ENCODE peak calls at places on chromosomes 12 and 14, in four cellular contexts. O is foreskin keratinocyte, N is IMR-90, Q is Panc1. Z is an unnamed sample.

GRCh38 chr12:51863921-51864700 is 15.6 kb upstream of the FIGNL2 start:
- DNase-seq in N (no peak), O (no peak), Q (no peak), Z (no peak)

GRCh38 chr12:1747609-1748008 is 56.7 kb downstream of the ADIPOR2 start:
- DNase-seq in Q (no peak), N (no peak), O (no peak), Z (no peak)

GRCh38 chr14:36105401-36105800 is 71.1 kb downstream of the PTCSC3 start:
- DNase-seq in Q (no peak), O (peak), N (no peak), Z (no peak)

GRCh38 chr12:2501464-2502181 is 293.1 kb upstream of the FKBP4 start:
- DNase-seq in N (no peak), Q (no peak), O (no peak), Z (no peak)

GRCh38 chr12:98973395-98973794 is 328.3 kb downstream of the APAF1 start:
- DNase-seq in O (peak), N (no peak), Q (no peak), Z (no peak)

GRCh38 chr12:56878010-56878339 is 56.2 kb downstream of the SDR9C7 start:
- DNase-seq in O (no peak), N (no peak), Q (no peak), Z (no peak)

GRCh38 chr14:77187649-77188012 is 6.0 kb downstream of the TMEM63C start:
- DNase-seq in O (no peak), Q (no peak), N (no peak), Z (no peak)

GRCh38 chr14:23362200-23362599 is 2.8 kb downstream of the EFS start:
- DNase-seq in O (no peak), Q (no peak), N (peak), Z (no peak)

GRCh38 chr12:121610239-121611149 is 15.8 kb upstream of the ORAI1 start:
- DNase-seq in O (no peak), Q (no peak), N (peak), Z (no peak)

GRCh38 chr12:109098142-109098652 is 800 bp downstream of the UNG start:
- DNase-seq in O (no peak), Q (no peak), N (peak), Z (peak)

GRCh38 chr12:24948452-24948815 is 467 bp downstream of the BCAT1 start:
- DNase-seq in Q (no peak), O (no peak), N (peak), Z (no peak)

GRCh38 chr12:92912052-92912451 is 17.0 kb downstream of the EEA1 start:
- DNase-seq in O (peak), Q (no peak), N (peak), Z (no peak)

GRCh38 chr14:50049703-50050102 is 66.7 kb downstream of the VCPKMT start:
- DNase-seq in Q (no peak), O (no peak), N (no peak), Z (no peak)

GRCh38 chr12:25985296-25985992 is 27.0 kb downstream of the RASSF8 start:
- DNase-seq in N (no peak), Q (no peak), O (no peak), Z (no peak)

GRCh38 chr14:102424923-102425322 is 62.2 kb downstream of the TECPR2 start:
- DNase-seq in N (no peak), O (no peak), Q (no peak), Z (no peak)

GRCh38 chr14:61296151-61296550 is 15.0 kb upstream of the TMEM30B start:
- DNase-seq in Q (no peak), O (no peak), N (no peak), Z (no peak)

GRCh38 chr12:93097417-93097816 is 168.3 kb upstream of the EEA1 start:
- DNase-seq in O (no peak), N (no peak), Q (no peak), Z (no peak)

GRCh38 chr12:55724226-55724939 is 4.2 kb downstream of the RDH5 start:
- DNase-seq in Q (no peak), O (no peak), N (peak), Z (peak)

GRCh38 chr12:5200276-5201087 is 156.8 kb downstream of the KCNA5 start:
- DNase-seq in Q (peak), O (no peak), N (peak), Z (no peak)

GRCh38 chr14:99035712-99036593 is 236.0 kb downstream of the BCL11B start:
- DNase-seq in O (peak), N (peak), Q (no peak), Z (peak)

GRCh38 chr12:50440288-50440687 is 39.6 kb downstream of the LARP4 start:
- DNase-seq in Q (no peak), O (no peak), N (no peak), Z (no peak)

GRCh38 chr12:47189753-47190152 is 110.0 kb upstream of the AMIGO2 start:
- DNase-seq in N (no peak), Q (no peak), O (no peak), Z (peak)

GRCh38 chr14:65239143-65239672 is 136.9 kb upstream of the MAX start:
- DNase-seq in N (peak), O (no peak), Q (no peak), Z (no peak)

GRCh38 chr14:50619569-50620141 is 48.5 kb downstream of the SAV1 start:
- DNase-seq in N (peak), Q (peak), O (no peak), Z (no peak)

GRCh38 chr14:68444449-68445168 is 348.3 kb downstream of the ZFP36L1 start:
- DNase-seq in Q (no peak), O (no peak), N (peak), Z (no peak)

GRCh38 chr14:26992403-26993115 is 394.7 kb upstream of the NOVA1 start:
- DNase-seq in Q (no peak), O (no peak), N (no peak), Z (no peak)

GRCh38 chr14:88904864-88905263 is 80.4 kb downstream of the TTC8 start:
- DNase-seq in O (no peak), N (peak), Q (no peak), Z (no peak)

GRCh38 chr12:95633671-95634465 is 82.6 kb upstream of the USP44 start:
- DNase-seq in O (peak), Q (no peak), N (no peak), Z (no peak)
- H3K27ac ChIP-seq in O (peak), Q (peak), N (peak), Z (peak)

GRCh38 chr12:119802472-119802871 is 74.6 kb downstream of the CIT start:
- DNase-seq in Q (no peak), O (no peak), N (peak), Z (no peak)
- H3K27ac ChIP-seq in Q (no peak), O (no peak), N (no peak), Z (no peak)

GRCh38 chr12:53481957-53482586 is 17.2 kb downstream of the MAP3K12 start:
- DNase-seq in Q (no peak), O (no peak), N (no peak), Z (no peak)
- H3K27ac ChIP-seq in Q (no peak), O (no peak), N (no peak), Z (no peak)

DNA sequence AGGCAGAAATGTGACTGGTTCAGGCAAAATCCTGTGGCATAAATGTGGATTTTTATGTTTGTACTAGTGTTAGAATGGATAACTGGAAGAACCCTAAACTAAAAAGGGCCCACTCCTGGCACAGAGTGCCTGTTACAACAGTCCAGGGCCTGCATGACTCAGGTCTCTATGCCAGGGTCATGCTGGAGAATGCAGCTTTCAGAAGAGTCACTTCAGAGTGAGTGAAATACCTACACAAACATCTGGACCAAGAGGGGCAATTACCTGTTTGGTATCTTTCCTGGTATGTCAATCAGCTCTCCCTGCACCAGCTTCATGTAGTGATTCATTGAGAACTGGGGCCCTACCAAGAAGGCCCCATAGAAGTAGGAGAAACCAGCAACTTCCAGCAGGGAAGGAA is 10.0 kb downstream of the EMG1 start:
- DNase-seq in N (no peak), O (no peak), Q (no peak), Z (no peak)
- H3K27ac ChIP-seq in N (no peak), O (no peak), Q (no peak), Z (peak)

DNA sequence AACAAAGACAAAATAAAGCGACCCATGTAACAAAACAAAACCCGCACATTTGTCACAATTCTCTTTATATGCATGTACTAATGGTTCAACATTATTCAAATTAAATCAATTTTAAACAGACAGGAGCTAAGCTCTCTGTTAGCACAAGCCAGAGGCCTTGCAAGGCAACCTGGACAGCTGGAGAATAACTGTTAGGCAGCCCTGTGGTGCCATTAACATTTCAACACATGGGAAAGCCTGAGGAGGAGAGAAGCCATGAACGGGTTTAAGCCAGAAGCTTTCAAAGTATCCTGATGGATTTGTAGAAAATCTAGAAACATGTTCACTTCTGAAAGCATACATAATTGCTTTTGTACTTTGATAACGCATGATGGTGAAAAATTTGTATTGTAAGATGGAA is 34.3 kb downstream of the PSMC1 start:
- DNase-seq in N (no peak), Q (no peak), O (no peak), Z (no peak)
- H3K27ac ChIP-seq in N (no peak), Q (no peak), O (no peak), Z (no peak)

DNA sequence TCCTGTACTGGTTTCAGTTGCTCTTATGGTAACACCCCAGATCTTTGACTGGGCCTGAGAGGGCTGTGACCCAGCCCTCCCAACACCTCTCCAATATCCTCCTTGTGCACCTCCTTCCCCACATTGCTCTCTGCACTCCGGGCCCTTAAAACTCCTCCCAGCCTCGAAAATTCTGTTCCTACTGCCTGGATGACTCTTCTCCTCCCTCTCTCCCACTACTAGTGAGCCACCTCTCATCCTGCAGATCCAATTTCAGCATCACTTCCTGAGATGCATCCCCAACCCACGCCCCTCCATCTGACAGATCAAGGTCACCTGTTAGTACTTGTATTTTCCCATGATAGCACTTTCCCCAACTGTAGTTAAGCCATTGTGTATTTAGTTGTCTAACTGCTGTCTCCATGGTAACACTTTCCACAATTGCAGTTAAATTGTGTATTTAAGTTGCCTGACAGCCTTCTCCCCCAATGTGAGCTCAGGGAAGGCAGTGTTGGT is 11.5 kb upstream of the NT5DC3 start:
- DNase-seq in O (peak), N (peak), Q (no peak), Z (no peak)
- H3K27ac ChIP-seq in O (no peak), N (no peak), Q (no peak), Z (no peak)

GRCh38 chr14:34223302-34224150 is 238.5 kb downstream of the SPTSSA start:
- DNase-seq in O (no peak), Q (no peak), N (no peak), Z (no peak)

GRCh38 chr14:34224221-34224620 is 237.8 kb downstream of the SPTSSA start:
- DNase-seq in O (no peak), N (no peak), Q (no peak), Z (no peak)

GRCh38 chr14:34222122-34222521 is 239.9 kb downstream of the SPTSSA start:
- DNase-seq in Q (no peak), N (no peak), O (no peak), Z (no peak)

GRCh38 chr14:34220921-34221320 is 241.1 kb downstream of the SPTSSA start:
- DNase-seq in N (no peak), Q (no peak), O (no peak), Z (no peak)

DNA sequence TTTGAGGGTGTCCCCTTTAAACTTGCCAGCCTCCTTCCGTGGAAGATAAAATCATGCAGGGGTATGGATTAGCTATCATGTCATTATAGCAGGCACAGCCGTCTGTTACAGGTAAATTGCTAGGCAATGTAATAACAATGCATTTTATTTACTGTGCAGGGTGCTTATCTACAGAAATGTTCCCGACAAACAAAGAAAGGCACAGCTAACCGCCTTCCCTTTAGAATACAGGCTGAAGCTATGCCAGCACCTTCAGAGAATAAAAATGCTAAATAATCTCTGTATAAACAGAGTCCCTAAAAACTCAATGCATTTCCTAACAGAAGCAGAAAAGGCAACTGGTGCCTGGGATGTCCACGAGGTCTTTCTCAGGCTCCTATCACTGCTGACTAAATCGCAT is 239.2 kb downstream of the SPTSSA start:
- DNase-seq in Q (no peak), N (no peak), O (no peak), Z (no peak)
- H3K27ac ChIP-seq in Q (no peak), N (no peak), O (no peak), Z (no peak)

GRCh38 chr14:100677925-100678765 is 48.5 kb upstream of the DLK1 start:
- DNase-seq in N (peak), O (no peak), Q (no peak), Z (peak)
- H3K27ac ChIP-seq in N (no peak), O (no peak), Q (peak), Z (peak)

DNA sequence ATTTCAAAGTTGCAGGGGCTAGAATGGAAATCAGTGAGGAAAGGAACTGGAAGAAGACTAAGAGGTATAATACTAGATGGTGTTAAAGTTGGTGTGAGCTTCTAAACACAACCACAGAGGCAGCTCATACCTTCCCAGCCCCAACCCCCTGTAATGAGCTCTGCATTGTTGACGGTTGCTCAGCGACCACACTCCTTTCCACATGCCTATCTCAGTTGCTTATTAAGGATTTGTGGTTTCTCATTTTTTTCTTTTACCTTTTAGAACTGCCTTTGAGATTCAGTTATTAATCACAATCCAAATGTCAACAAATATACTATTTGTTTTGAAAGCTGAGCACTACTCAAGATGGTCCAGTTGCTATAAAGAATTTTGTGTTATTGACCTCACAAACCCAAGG is 62.1 kb upstream of the KIF21A start:
- DNase-seq in N (no peak), Q (no peak), O (peak), Z (no peak)
- H3K27ac ChIP-seq in N (no peak), Q (no peak), O (no peak), Z (no peak)

Z was measured in left lung.